ENCODE peak calls at places on chromosome 7, in eight cellular contexts. R is neural progenitor cell, V is PC-3, Z is hepatocyte, B is GM23248, W is HCT116, T is OCI-LY7, N is MM.1S. O is an unnamed sample.

GRCh38 chr7:22853674-22854157 is 31.1 kb upstream of the TOMM7 start:
- DNase-seq in T (peak), B (peak), V (peak), R (peak), W (peak), Z (no peak), N (peak), O (peak)

GRCh38 chr7:134337980-134338379 is 21.2 kb upstream of the SLC35B4 start:
- DNase-seq in R (no peak), N (no peak), T (no peak), Z (no peak), B (no peak), V (no peak), W (no peak), O (no peak)

GRCh38 chr7:133794490-133794889 is 332.6 kb upstream of the LRGUK start:
- DNase-seq in B (peak), R (no peak), T (no peak), V (no peak), N (no peak), W (no peak), Z (no peak), O (no peak)

GRCh38 chr7:26167293-26167934 is 15.4 kb downstream of the NFE2L3 start:
- DNase-seq in Z (no peak), V (no peak), B (no peak), N (peak), W (no peak), R (no peak), T (no peak), O (no peak)

GRCh38 chr7:12358694-12359093 is 45.0 kb downstream of the VWDE start:
- DNase-seq in N (no peak), T (no peak), V (peak), Z (no peak), R (no peak), W (no peak), B (peak), O (no peak)

GRCh38 chr7:120920588-120920987 is 30.0 kb upstream of the ING3 start:
- DNase-seq in R (no peak), Z (no peak), T (no peak), W (no peak), B (no peak), N (no peak), V (no peak), O (no peak)

GRCh38 chr7:30510124-30511074 is 5.8 kb upstream of the GGCT start:
- DNase-seq in Z (peak), T (peak), R (peak), N (peak), V (peak), B (peak), W (peak), O (peak)

GRCh38 chr7:117972606-117973005 is 99.4 kb upstream of the CTTNBP2 start:
- DNase-seq in T (no peak), N (no peak), R (no peak), Z (no peak), B (no peak), V (no peak), W (no peak), O (no peak)

GRCh38 chr7:43164757-43165156 is 52.3 kb downstream of the HECW1 start:
- DNase-seq in V (peak), Z (peak), T (no peak), R (no peak), N (no peak), W (peak), B (peak), O (no peak)

GRCh38 chr7:2729893-2730716 is 42.1 kb downstream of the AMZ1 start:
- DNase-seq in R (no peak), Z (no peak), V (no peak), W (no peak), T (no peak), B (no peak), N (no peak), O (no peak)

GRCh38 chr7:116232402-116232749 is 22.0 kb downstream of the TES start:
- DNase-seq in B (peak), V (peak), Z (no peak), R (no peak), N (no peak), T (no peak), W (no peak), O (no peak)

GRCh38 chr7:139232377-139232717 is 1.3 kb downstream of the UBN2 start:
- DNase-seq in N (peak), Z (no peak), W (no peak), T (no peak), R (no peak), B (no peak), V (no peak), O (no peak)

GRCh38 chr7:117072620-117073118 is 119.4 kb downstream of the ST7 start:
- DNase-seq in Z (no peak), B (peak), N (no peak), W (no peak), T (no peak), V (peak), R (peak), O (no peak)

GRCh38 chr7:32670105-32670504 is 174.8 kb downstream of the AVL9 start:
- DNase-seq in R (peak), T (no peak), N (no peak), Z (peak), B (peak), W (peak), V (peak), O (no peak)

GRCh38 chr7:142391191-142391992 is 133.5 kb upstream of the PRSS58 start:
- DNase-seq in V (peak), R (peak), Z (peak), W (peak), B (peak), N (peak), T (no peak), O (peak)

GRCh38 chr7:18494821-18495408 is 634 bp upstream of the HDAC9 start:
- DNase-seq in B (peak), R (no peak), T (no peak), W (no peak), V (no peak), Z (no peak), N (peak), O (peak)

GRCh38 chr7:73770002-73770859 is at the start of gene CLDN3:
- DNase-seq in N (no peak), W (peak), Z (peak), R (peak), B (peak), V (peak), T (peak), O (peak)

GRCh38 chr7:28921822-28922221 is 36.3 kb downstream of the TRIL start:
- DNase-seq in W (peak), N (peak), Z (peak), V (peak), B (peak), T (peak), R (peak), O (peak)

GRCh38 chr7:46752881-46753366 is 829.0 kb downstream of the TNS3 start:
- DNase-seq in Z (no peak), B (peak), T (no peak), W (peak), R (no peak), N (no peak), V (peak), O (no peak)

GRCh38 chr7:41993173-41993867 is 243.7 kb downstream of the GLI3 start:
- DNase-seq in V (no peak), T (no peak), N (no peak), R (no peak), Z (no peak), B (peak), W (no peak), O (no peak)

GRCh38 chr7:90560730-90561129 is 35.4 kb upstream of the CDK14 start:
- DNase-seq in R (no peak), V (no peak), N (no peak), Z (no peak), B (peak), T (no peak), W (no peak), O (no peak)

GRCh38 chr7:157770716-157771320 is 434.0 kb downstream of the DNAJB6 start:
- DNase-seq in W (no peak), B (no peak), V (no peak), N (no peak), T (no peak), R (no peak), Z (no peak), O (no peak)
- TF ChIP-seq EZH2phosphoT487 in W (no peak), B (no peak), V (no peak), N (no peak), T (no peak), R (no peak), Z (no peak), O (no peak)

GRCh38 chr7:151366872-151367207 is 25.2 kb downstream of the NUB1 start:
- DNase-seq in R (no peak), W (no peak), N (no peak), Z (no peak), V (no peak), B (peak), T (no peak), O (no peak)
- TF ChIP-seq EZH2phosphoT487 in R (no peak), W (no peak), N (no peak), Z (no peak), V (no peak), B (no peak), T (no peak), O (no peak)

GRCh38 chr7:113161050-113161449 is 42.7 kb upstream of the SMIM30 start:
- DNase-seq in B (no peak), W (no peak), V (no peak), T (no peak), Z (no peak), R (no peak), N (no peak), O (no peak)

GRCh38 chr7:113154128-113154527 is 35.8 kb upstream of the SMIM30 start:
- DNase-seq in T (no peak), B (no peak), V (no peak), Z (no peak), W (no peak), R (no peak), N (no peak), O (no peak)

GRCh38 chr7:113159746-113160339 is 41.5 kb upstream of the SMIM30 start:
- DNase-seq in R (peak), W (peak), B (peak), T (peak), V (peak), N (peak), Z (peak), O (peak)
- TF ChIP-seq EZH2phosphoT487 in R (no peak), W (no peak), B (no peak), T (no peak), V (no peak), N (no peak), Z (no peak), O (no peak)

GRCh38 chr7:66899552-66900280 is 21.3 kb upstream of the TMEM248 start:
- DNase-seq in N (no peak), R (no peak), Z (no peak), W (no peak), V (no peak), B (no peak), T (no peak), O (no peak)

GRCh38 chr7:66896441-66896840 is 24.6 kb upstream of the TMEM248 start:
- DNase-seq in Z (no peak), B (no peak), N (no peak), W (no peak), R (no peak), T (no peak), V (no peak), O (no peak)

GRCh38 chr7:66894463-66895080 is 26.5 kb upstream of the TMEM248 start:
- DNase-seq in R (peak), N (no peak), W (no peak), V (no peak), T (no peak), Z (peak), B (peak), O (peak)
- TF ChIP-seq EZH2phosphoT487 in R (no peak), N (no peak), W (no peak), V (no peak), T (no peak), Z (no peak), B (no peak), O (no peak)

GRCh38 chr7:66698652-66699205 is 41.8 kb upstream of the RABGEF1 start:
- DNase-seq in V (no peak), T (no peak), B (no peak), R (no peak), Z (no peak), W (no peak), N (no peak), O (no peak)

GRCh38 chr7:66697451-66698438 is 42.8 kb upstream of the RABGEF1 start:
- DNase-seq in T (no peak), Z (no peak), V (peak), W (no peak), R (peak), B (peak), N (no peak), O (no peak)

GRCh38 chr7:66699998-66700397 is 40.5 kb upstream of the RABGEF1 start:
- DNase-seq in B (no peak), N (no peak), T (no peak), Z (no peak), V (no peak), R (no peak), W (no peak), O (no peak)

GRCh38 chr7:66694286-66694685 is 46.2 kb upstream of the RABGEF1 start:
- DNase-seq in W (no peak), R (no peak), N (no peak), Z (no peak), B (no peak), V (no peak), T (no peak), O (no peak)

GRCh38 chr7:66696774-66697191 is 43.8 kb upstream of the RABGEF1 start:
- DNase-seq in N (no peak), T (no peak), W (no peak), Z (no peak), R (no peak), V (no peak), B (peak), O (no peak)
- TF ChIP-seq EZH2phosphoT487 in N (no peak), T (no peak), W (no peak), Z (no peak), R (no peak), V (no peak), B (no peak), O (no peak)

GRCh38 chr7:79091661-79092060 is 361.8 kb downstream of the MAGI2 start:
- DNase-seq in T (no peak), B (peak), R (no peak), W (no peak), N (no peak), Z (no peak), V (peak), O (no peak)

GRCh38 chr7:79090543-79090942 is 362.9 kb downstream of the MAGI2 start:
- DNase-seq in W (no peak), N (no peak), R (no peak), Z (no peak), B (peak), V (peak), T (no peak), O (no peak)

GRCh38 chr7:79093421-79093820 is 360.0 kb downstream of the MAGI2 start:
- DNase-seq in Z (no peak), T (no peak), N (no peak), B (no peak), W (no peak), V (no peak), R (no peak), O (no peak)

GRCh38 chr7:79091011-79091410 is 362.5 kb downstream of the MAGI2 start:
- DNase-seq in Z (no peak), N (no peak), W (no peak), B (no peak), T (no peak), R (no peak), V (no peak), O (no peak)

DNA sequence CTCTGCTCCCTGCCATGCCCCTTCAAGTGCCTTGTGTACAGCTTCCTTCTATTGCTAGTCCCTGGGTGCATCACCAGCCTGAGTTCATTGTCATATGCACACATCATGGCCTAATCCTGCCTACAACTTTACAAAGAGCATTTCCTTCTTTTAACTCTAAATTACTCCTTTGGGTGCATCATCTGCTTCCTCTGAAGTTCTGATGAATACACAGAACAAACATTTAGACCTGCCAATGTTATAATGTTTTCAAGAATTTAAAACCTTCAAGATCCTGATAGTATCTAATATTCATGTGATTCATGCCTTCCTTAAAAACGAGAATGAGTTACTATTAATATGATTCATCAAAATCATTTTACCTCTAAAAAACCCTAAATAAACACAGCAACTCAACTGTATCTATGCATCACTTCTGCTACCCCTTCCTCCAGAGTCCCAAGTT is 357.1 kb downstream of the MAGI2 start:
- DNase-seq in Z (no peak), W (no peak), T (no peak), B (peak), R (no peak), N (no peak), V (peak), O (no peak)
- TF ChIP-seq EZH2phosphoT487 in Z (no peak), W (no peak), T (no peak), B (no peak), R (no peak), N (no peak), V (no peak), O (no peak)

DNA sequence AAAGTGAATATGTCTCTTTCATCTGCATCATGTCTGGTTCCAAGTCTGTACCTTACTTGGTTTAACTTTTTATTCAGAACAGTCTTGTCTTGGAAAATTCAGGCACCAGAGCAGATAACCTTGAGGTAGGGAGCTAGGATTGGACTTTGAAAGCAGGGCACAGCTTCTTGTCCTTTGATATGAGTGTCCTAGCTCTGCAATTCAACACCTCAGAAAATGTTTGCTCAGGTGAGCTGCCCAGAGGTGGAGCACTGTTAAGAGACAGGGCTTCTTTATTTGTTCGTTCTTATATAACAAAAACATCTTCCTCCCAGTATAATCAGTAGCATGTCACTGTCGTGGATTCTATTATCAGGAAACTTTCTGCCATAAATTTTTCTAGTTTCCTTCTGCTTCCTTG is 118.3 kb downstream of the LRRC4 start:
- DNase-seq in T (no peak), W (no peak), Z (peak), R (no peak), N (no peak), V (no peak), B (no peak), O (peak)
- TF ChIP-seq EZH2phosphoT487 in T (no peak), W (no peak), Z (no peak), R (no peak), N (no peak), V (no peak), B (no peak), O (no peak)

GRCh38 chr7:132257253-132257652 is 319.0 kb downstream of the PLXNA4 start:
- DNase-seq in R (no peak), W (no peak), Z (no peak), V (no peak), B (no peak), N (no peak), T (no peak), O (no peak)

GRCh38 chr7:132261296-132261695 is 315.0 kb downstream of the PLXNA4 start:
- DNase-seq in N (no peak), T (no peak), B (no peak), R (no peak), W (no peak), V (no peak), Z (no peak), O (no peak)

GRCh38 chr7:132258231-132258630 is 318.0 kb downstream of the PLXNA4 start:
- DNase-seq in N (no peak), R (no peak), Z (no peak), B (no peak), T (no peak), V (no peak), W (no peak), O (no peak)

DNA sequence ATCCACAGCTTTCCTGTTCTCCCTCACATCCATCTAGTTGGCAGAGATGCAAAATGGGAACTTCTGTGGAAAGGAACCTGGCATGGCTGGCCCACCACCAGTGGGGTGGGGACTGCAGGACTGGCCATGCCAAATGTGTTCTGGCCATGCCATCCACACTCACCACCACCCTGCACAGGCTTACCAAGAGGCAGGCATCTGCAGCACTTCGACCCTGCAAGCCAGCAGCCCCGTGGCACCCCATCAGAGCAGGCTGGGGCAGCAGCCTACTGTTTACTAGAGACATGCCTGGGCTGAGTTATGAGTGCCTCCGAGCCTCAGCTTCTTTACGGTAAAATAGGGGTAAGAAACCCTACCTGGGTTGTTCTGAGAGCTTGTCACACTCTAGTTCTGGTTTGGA is 313.1 kb downstream of the PLXNA4 start:
- DNase-seq in Z (no peak), R (no peak), T (no peak), W (no peak), B (no peak), V (no peak), N (no peak), O (no peak)
- TF ChIP-seq EZH2phosphoT487 in Z (no peak), R (no peak), T (no peak), W (no peak), B (no peak), V (no peak), N (no peak), O (no peak)

GRCh38 chr7:997404-998395 is 14.7 kb downstream of the CYP2W1 start:
- DNase-seq in B (no peak), T (no peak), W (no peak), N (no peak), R (peak), V (no peak), Z (no peak), O (peak)
- TF ChIP-seq EZH2phosphoT487 in B (no peak), T (no peak), W (no peak), N (no peak), R (no peak), V (no peak), Z (no peak), O (no peak)

GRCh38 chr7:103010220-103010607 is 64.4 kb downstream of the FBXL13 start:
- DNase-seq in B (no peak), T (no peak), V (no peak), Z (no peak), N (peak), R (no peak), W (no peak), O (no peak)

GRCh38 chr7:103011650-103012049 is 62.9 kb downstream of the FBXL13 start:
- DNase-seq in V (peak), Z (no peak), B (peak), N (no peak), T (no peak), R (no peak), W (no peak), O (no peak)

DNA sequence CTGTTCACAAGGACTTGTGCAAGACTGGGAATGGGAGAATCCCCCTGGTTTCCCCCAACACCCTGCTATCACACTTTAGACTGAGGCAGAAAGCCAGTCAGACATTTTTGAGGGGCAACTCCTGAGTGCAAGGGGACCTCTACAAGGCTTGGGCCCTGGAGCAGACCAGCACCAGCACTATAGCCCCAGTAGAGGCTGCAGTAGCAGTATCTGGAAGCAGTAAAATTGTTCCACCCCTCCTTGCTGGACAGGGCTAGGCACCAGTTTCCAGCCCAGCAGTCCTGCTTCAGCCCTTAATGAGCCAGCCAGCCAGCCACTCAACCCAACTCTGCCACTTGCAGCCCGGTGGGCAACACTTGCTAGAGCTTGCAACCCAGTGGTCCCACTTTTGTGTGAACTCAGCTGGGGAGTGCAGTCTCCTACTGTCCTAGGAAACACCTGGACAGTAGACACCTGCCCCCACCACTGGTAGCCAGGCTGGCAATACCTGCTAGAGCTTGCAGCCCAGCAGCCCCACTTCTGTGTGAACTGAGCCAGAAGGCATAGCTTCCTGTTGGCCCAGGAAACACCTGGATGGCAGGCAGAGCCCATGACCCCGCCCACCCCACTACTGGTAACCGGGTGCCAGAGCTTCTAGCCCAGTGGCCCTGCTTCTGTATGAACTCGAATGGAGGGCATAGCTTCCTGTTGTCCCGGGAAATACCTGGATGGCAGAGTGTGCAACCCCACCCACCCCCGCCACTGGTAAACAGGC is 65.0 kb downstream of the FBXL13 start:
- DNase-seq in Z (no peak), T (peak), N (peak), W (no peak), B (no peak), R (no peak), V (no peak), O (no peak)
- TF ChIP-seq EZH2phosphoT487 in Z (no peak), T (no peak), N (no peak), W (no peak), B (no peak), R (no peak), V (no peak), O (no peak)

O was measured in GM23338.